ENCODE peak calls at places on chromosomes 2 and 18, in eight cellular contexts. O, G, B, R, F, K, E and V are unnamed samples.

GRCh38 chr2:233083782-233084181 is 23.6 kb downstream of the INPP5D start:
- DNase-seq in G (no peak), B (no peak), E (no peak), O (no peak), F (no peak), K (no peak), R (no peak), V (no peak)

GRCh38 chr2:133458280-133458679 is 110.0 kb downstream of the NCKAP5 start:
- DNase-seq in E (no peak), O (no peak), G (no peak), R (no peak), B (no peak), F (no peak), K (no peak), V (no peak)

GRCh38 chr2:232920055-232920454 is 50.0 kb downstream of the SNORC start:
- DNase-seq in F (no peak), G (no peak), O (no peak), K (no peak), R (peak), E (no peak), B (no peak), V (no peak)

GRCh38 chr18:28541276-28541930 is 364.5 kb upstream of the CDH2 start:
- DNase-seq in G (no peak), O (no peak), B (no peak), F (no peak), K (no peak), E (no peak), R (no peak), V (no peak)

GRCh38 chr2:43212931-43213330 is 13.5 kb downstream of the ZFP36L2 start:
- DNase-seq in E (no peak), B (no peak), F (no peak), K (no peak), R (no peak), G (no peak), O (no peak), V (no peak)

GRCh38 chr2:216691210-216691741 is 4.1 kb downstream of the IGFBP5 start:
- DNase-seq in K (peak), E (no peak), R (no peak), G (no peak), F (no peak), O (peak), B (no peak), V (no peak)

GRCh38 chr2:143611336-143611735 is 482.1 kb downstream of the ARHGAP15 start:
- DNase-seq in R (no peak), K (no peak), E (no peak), B (no peak), O (no peak), G (no peak), F (no peak), V (no peak)

GRCh38 chr2:241813080-241813805 is 4.2 kb downstream of the NEU4 start:
- DNase-seq in E (no peak), K (no peak), F (no peak), O (peak), G (no peak), R (peak), B (no peak), V (no peak)

GRCh38 chr2:98803747-98804650 is 73.1 kb upstream of the MGAT4A start:
- DNase-seq in E (no peak), F (no peak), O (no peak), G (no peak), K (no peak), R (no peak), B (no peak), V (no peak)

GRCh38 chr2:217951521-217952247 is 51.1 kb downstream of the TNS1 start:
- DNase-seq in K (no peak), B (no peak), F (no peak), O (no peak), E (no peak), G (no peak), R (no peak), V (no peak)

GRCh38 chr2:232600053-232600773 is 33.2 kb upstream of the EFHD1 start:
- DNase-seq in E (no peak), F (no peak), K (no peak), G (no peak), O (peak), R (no peak), B (no peak), V (no peak)

GRCh38 chr2:144170172-144170571 is 349.7 kb downstream of the ZEB2 start:
- DNase-seq in B (no peak), G (no peak), O (no peak), R (no peak), E (no peak), K (no peak), F (no peak), V (no peak)

GRCh38 chr2:886072-887022 is 64.3 kb upstream of the SNTG2 start:
- DNase-seq in G (no peak), O (no peak), K (no peak), B (no peak), F (no peak), E (no peak), R (peak), V (no peak)

GRCh38 chr2:212611026-212611425 is 72.4 kb upstream of the ERBB4 start:
- DNase-seq in K (no peak), O (no peak), G (no peak), E (no peak), B (no peak), R (no peak), F (no peak), V (no peak)

GRCh38 chr2:6452702-6453481 is 412.8 kb downstream of the CMPK2 start:
- DNase-seq in O (no peak), F (no peak), K (no peak), G (no peak), R (no peak), E (no peak), B (no peak), V (no peak)

GRCh38 chr18:74498712-74499629 is 2.8 kb downstream of the CNDP2 start:
- DNase-seq in K (no peak), G (peak), F (peak), E (no peak), R (peak), O (no peak), B (peak), V (peak)

GRCh38 chr2:33181466-33181865 is 234.7 kb downstream of the LTBP1 start:
- DNase-seq in R (no peak), O (no peak), E (no peak), G (no peak), B (no peak), K (no peak), F (no peak), V (no peak)

GRCh38 chr2:169808211-169808610 is 9.5 kb downstream of the SSB start:
- DNase-seq in F (no peak), B (no peak), O (no peak), E (no peak), G (no peak), K (no peak), R (no peak), V (no peak)

GRCh38 chr18:56637897-56638231 is 528 bp downstream of the TXNL1 start:
- DNase-seq in R (no peak), K (no peak), E (no peak), O (peak), F (no peak), B (no peak), G (peak), V (no peak)

GRCh38 chr2:42267530-42267929 is 93.5 kb downstream of the COX7A2L start:
- DNase-seq in G (no peak), R (no peak), K (no peak), E (no peak), O (no peak), F (no peak), B (no peak), V (no peak)

GRCh38 chr2:100529900-100530299 is 32.9 kb upstream of the PDCL3 start:
- DNase-seq in B (no peak), F (no peak), O (no peak), R (no peak), G (no peak), E (no peak), K (no peak), V (no peak)

GRCh38 chr18:32910694-32911296 is 138.0 kb upstream of the KLHL14 start:
- DNase-seq in B (no peak), E (no peak), F (no peak), R (no peak), O (no peak), G (no peak), K (no peak), V (no peak)

GRCh38 chr2:201860541-201861154 is 54.3 kb downstream of the CDK15 start:
- DNase-seq in B (peak), F (peak), G (peak), O (peak), K (peak), R (peak), E (peak), V (peak)

GRCh38 chr18:70190529-70190928 is 15.0 kb downstream of the RTTN start:
- DNase-seq in E (peak), O (no peak), F (no peak), K (no peak), R (no peak), G (no peak), B (no peak), V (no peak)

GRCh38 chr2:98847853-98848252 is 88.2 kb downstream of the CRACDL start:
- DNase-seq in F (no peak), O (no peak), E (no peak), K (no peak), R (no peak), B (no peak), G (no peak), V (no peak)

GRCh38 chr2:220932041-220932440 is 640.1 kb downstream of the EPHA4 start:
- DNase-seq in K (no peak), B (no peak), E (no peak), O (no peak), G (no peak), F (no peak), R (no peak), V (no peak)

GRCh38 chr2:42568431-42569115 is at the start of gene MTA3:
- DNase-seq in G (peak), R (peak), O (peak), F (peak), K (no peak), B (peak), E (no peak), V (peak)

GRCh38 chr18:60391571-60392226 is 19.1 kb upstream of the MC4R start:
- DNase-seq in K (no peak), E (no peak), G (no peak), O (no peak), F (no peak), B (no peak), R (no peak), V (no peak)

GRCh38 chr2:3659447-3660432 is 1.7 kb downstream of the ALLC start:
- DNase-seq in O (no peak), K (no peak), R (no peak), B (no peak), E (no peak), F (no peak), G (no peak), V (no peak)

GRCh38 chr2:75559633-75560021 is 1.1 kb downstream of the EVA1A start:
- DNase-seq in K (no peak), G (no peak), O (no peak), E (no peak), B (no peak), R (no peak), F (no peak), V (no peak)

GRCh38 chr2:194260185-194260584 is 1396.8 kb upstream of the SLC39A10 start:
- DNase-seq in G (no peak), O (no peak), R (no peak), K (no peak), B (no peak), E (no peak), F (no peak), V (no peak)

GRCh38 chr2:42830922-42831574 is 38.7 kb upstream of the HAAO start:
- DNase-seq in K (no peak), B (no peak), G (no peak), O (no peak), E (no peak), F (no peak), R (peak), V (no peak)

GRCh38 chr2:37676274-37676673 is 4.8 kb upstream of the CDC42EP3 start:
- DNase-seq in F (no peak), B (no peak), G (no peak), E (peak), K (no peak), O (peak), R (no peak), V (no peak)

GRCh38 chr2:231394201-231395141 is 1.0 kb upstream of the B3GNT7 start:
- DNase-seq in E (no peak), F (no peak), G (no peak), B (peak), R (no peak), O (peak), K (no peak), V (peak)

GRCh38 chr2:50491541-50492114 is 540.3 kb downstream of the NRXN1 start:
- DNase-seq in F (no peak), R (no peak), O (peak), B (peak), E (no peak), G (no peak), K (no peak), V (no peak)

GRCh38 chr18:22346968-22347611 is 70.6 kb downstream of the CTAGE1 start:
- DNase-seq in F (no peak), R (no peak), G (no peak), E (no peak), B (no peak), K (no peak), O (peak), V (no peak)

GRCh38 chr18:7728297-7728696 is 161.2 kb downstream of the PTPRM start:
- DNase-seq in R (no peak), O (no peak), B (no peak), E (no peak), F (no peak), G (no peak), K (no peak), V (no peak)

GRCh38 chr2:126784636-126785035 is 114.1 kb upstream of the TEX51 start:
- DNase-seq in B (no peak), O (no peak), E (no peak), G (no peak), R (no peak), F (no peak), K (no peak), V (no peak)

GRCh38 chr2:207091175-207091574 is 74.6 kb downstream of the KLF7 start:
- DNase-seq in F (no peak), E (no peak), R (no peak), B (no peak), K (no peak), G (no peak), O (no peak), V (no peak)